ENCODE peak calls at places on chromosomes 12 and 14, in six cellular contexts. P is HCT116, K is K562, S is SK-N-SH, X is GM12878, E is HepG2. U is an unnamed sample.

GRCh38 chr14:64232095-64232830 is 61.9 kb downstream of the ESR2 start:
- DNase-seq in X (peak; percentile 88), K (no peak), P (no peak), E (no peak), S (no peak), U (no peak)

GRCh38 chr12:75933136-75933535 is 98.4 kb downstream of the PHLDA1 start:
- DNase-seq in P (peak; percentile 75), K (no peak), S (no peak), X (no peak), E (no peak), U (no peak)

GRCh38 chr14:65627315-65627714 is 214.8 kb downstream of the FUT8 start:
- DNase-seq in K (no peak), S (no peak), P (no peak), X (no peak), E (no peak), U (no peak)

GRCh38 chr14:35986219-35986573 is 160.1 kb downstream of the BRMS1L start:
- DNase-seq in P (no peak), X (peak; percentile 48), K (no peak), E (no peak), S (no peak), U (no peak)

GRCh38 chr14:45664668-45665356 is 411.8 kb upstream of the MIS18BP1 start:
- DNase-seq in P (no peak), K (no peak), X (no peak), S (no peak), E (no peak), U (no peak)

GRCh38 chr14:89296281-89296745 is 120.7 kb downstream of the FOXN3 start:
- DNase-seq in P (no peak), X (no peak), K (no peak), E (no peak), S (no peak), U (no peak)

GRCh38 chr12:38204831-38205230 is 111.7 kb upstream of the ALG10B start:
- DNase-seq in X (no peak), S (no peak), E (no peak), P (no peak), K (no peak), U (no peak)

GRCh38 chr12:123250471-123251383 is 17.5 kb downstream of the MTRFR start:
- DNase-seq in K (peak; percentile 55), S (no peak), E (peak; percentile 45), X (no peak), P (peak; percentile 69), U (no peak)

GRCh38 chr12:11675952-11676505 is 26.6 kb downstream of the ETV6 start:
- DNase-seq in E (no peak), P (no peak), K (no peak), X (no peak), S (no peak), U (no peak)

GRCh38 chr12:31849090-31849687 is 110.0 kb upstream of the RESF1 start:
- DNase-seq in X (no peak), K (no peak), E (no peak), S (no peak), P (peak; percentile 54), U (no peak)

GRCh38 chr14:22008766-22009165 is 335.1 kb upstream of the OR4E1 start:
- DNase-seq in K (no peak), S (no peak), X (no peak), E (no peak), P (no peak), U (no peak)

GRCh38 chr12:27969011-27969900 is 3.3 kb downstream of the PTHLH start:
- DNase-seq in X (no peak), P (no peak), K (no peak), S (peak; percentile 76), E (no peak), U (no peak)

GRCh38 chr14:73494593-73494992 is 3.9 kb downstream of the RIOX1 start:
- DNase-seq in K (no peak), S (no peak), X (no peak), E (no peak), P (no peak), U (no peak)

GRCh38 chr14:73491256-73491976 is 683 bp downstream of the RIOX1 start:
- DNase-seq in S (peak; percentile 85), E (peak; percentile 54), K (peak; percentile 73), X (no peak), P (no peak), U (no peak)

GRCh38 chr14:73489481-73490175 is 1.1 kb upstream of the RIOX1 start:
- DNase-seq in K (no peak), P (no peak), X (no peak), S (no peak), E (no peak), U (no peak)

GRCh38 chr14:73491977-73492552 is 1.3 kb downstream of the RIOX1 start:
- DNase-seq in K (no peak), E (no peak), P (no peak), S (no peak), X (no peak), U (no peak)

GRCh38 chr14:73492661-73493060 is 1.9 kb downstream of the RIOX1 start:
- DNase-seq in E (no peak), X (no peak), P (no peak), S (no peak), K (no peak), U (no peak)
- TF ChIP-seq POLR2AphosphoS5 in E (no peak), X (no peak), P (no peak), S (no peak), K (no peak), U (no peak)

GRCh38 chr12:4828176-4828575 is 81.5 kb upstream of the KCNA1 start:
- DNase-seq in X (no peak), K (no peak), E (no peak), S (no peak), P (no peak), U (no peak)
- TF ChIP-seq SIN3A in X (no peak), K (no peak), E (no peak), S (no peak), P (no peak), U (no peak)

GRCh38 chr14:74510211-74510931 is 16.8 kb downstream of the ISCA2 start:
- DNase-seq in S (no peak), P (no peak), K (no peak), E (peak; percentile 25), X (no peak), U (no peak)
- TF ChIP-seq REST in S (no peak), P (no peak), K (no peak), E (no peak), X (no peak), U (no peak)

GRCh38 chr12:68675098-68675842 is 11.5 kb upstream of the NUP107 start:
- DNase-seq in E (no peak), P (no peak), S (no peak), X (no peak), K (peak; percentile 17), U (no peak)
- TF ChIP-seq POLR2AphosphoS5 in E (no peak), P (no peak), S (no peak), X (no peak), K (no peak), U (no peak)

DNA sequence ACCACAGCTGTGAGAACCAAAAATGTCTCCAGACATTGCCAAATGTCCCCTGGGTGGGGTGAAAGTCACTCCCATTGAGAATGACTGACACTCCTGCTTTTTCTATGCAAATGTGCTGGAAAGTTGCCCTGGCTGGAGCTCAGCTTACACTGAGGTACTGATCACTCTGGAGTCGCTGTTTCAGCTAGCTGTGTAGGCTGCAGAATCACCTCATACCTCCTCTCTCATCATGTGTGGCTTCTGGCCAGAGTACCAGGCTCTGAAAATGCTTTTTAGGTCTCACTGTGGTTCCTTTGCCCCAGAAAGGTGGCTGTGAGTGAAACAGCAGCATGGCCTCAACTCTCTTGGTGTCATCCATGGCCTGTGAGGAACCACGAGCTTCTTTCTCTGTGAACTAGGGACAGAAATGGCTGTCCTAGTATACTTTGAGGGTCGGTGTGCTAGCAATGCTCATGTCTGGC is 414.4 kb downstream of the DPF3 start:
- DNase-seq in X (peak; percentile 75), K (no peak), E (no peak), S (no peak), P (no peak), U (no peak)
- TF ChIP-seq SIN3A in X (no peak), K (no peak), E (no peak), S (no peak), P (no peak), U (no peak)

GRCh38 chr12:53558631-53559030 is 51.3 kb upstream of the NPFF start:
- DNase-seq in E (no peak), K (no peak), S (no peak), X (no peak), P (no peak), U (no peak)
- TF ChIP-seq REST in E (no peak), K (no peak), S (no peak), X (no peak), P (no peak), U (no peak)

DNA sequence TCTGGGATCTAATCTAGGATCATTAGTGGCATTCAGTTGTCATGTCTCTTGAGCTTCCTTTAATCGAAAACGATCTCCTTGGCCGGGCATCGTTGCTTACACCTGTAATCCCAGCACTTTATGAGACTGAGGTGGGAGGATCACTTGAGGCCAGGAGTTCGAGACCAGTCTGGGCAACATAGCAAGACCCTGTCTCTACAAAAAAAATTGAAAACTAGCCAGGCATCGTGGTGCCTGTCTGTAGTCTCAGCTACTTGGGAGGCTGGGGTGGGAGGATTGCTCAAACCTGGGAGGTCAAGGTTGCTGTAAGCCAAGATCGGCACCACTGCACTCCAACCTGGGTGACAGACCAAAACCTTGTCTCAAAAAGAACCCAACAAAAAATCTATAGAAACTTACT is 9.0 kb downstream of the PUS1 start:
- DNase-seq in X (no peak), S (no peak), P (no peak), K (no peak), E (no peak), U (no peak)
- TF ChIP-seq POLR2AphosphoS5 in X (no peak), S (no peak), P (no peak), K (no peak), E (no peak), U (no peak)

GRCh38 chr12:40692617-40693502 is 621 bp downstream of the CNTN1 start:
- DNase-seq in K (no peak), X (no peak), S (peak; percentile 66), E (no peak), P (no peak), U (no peak)
- TF ChIP-seq SIN3A in K (no peak), X (no peak), S (no peak), E (no peak), P (no peak), U (no peak)

DNA sequence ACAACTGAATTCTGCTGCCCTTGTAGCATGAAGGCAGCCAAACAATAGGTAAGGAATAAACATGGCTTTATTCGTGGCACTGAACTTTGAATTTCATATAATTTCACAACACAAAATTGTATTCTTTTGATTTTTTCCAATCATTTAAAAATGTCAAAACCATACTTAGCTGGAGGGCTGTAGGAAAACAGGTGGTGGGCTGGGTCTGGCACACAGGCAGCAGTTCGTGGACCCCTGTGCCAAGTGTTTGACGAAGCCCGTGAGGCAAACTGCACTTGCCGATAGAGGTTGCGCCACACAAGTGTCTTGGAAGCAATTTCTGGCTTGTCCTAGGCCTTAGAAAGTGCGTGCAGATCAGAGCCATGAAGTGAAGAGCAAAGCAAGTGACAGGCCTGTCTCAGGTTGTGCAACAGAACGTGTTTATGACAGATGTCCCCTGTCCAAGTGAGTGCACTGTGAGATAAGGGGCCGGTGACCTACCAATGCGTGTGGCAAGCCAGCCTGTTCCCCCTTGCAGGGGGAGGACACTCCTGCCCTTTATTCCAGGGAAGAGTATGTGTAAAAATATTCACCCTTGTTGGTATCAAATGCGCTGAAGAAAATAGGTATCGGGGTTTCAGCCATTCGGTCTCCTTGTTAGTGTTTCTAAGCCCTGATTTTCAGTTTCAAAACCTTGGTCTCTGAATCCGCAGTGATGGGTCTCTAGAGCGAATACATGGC is 803 bp upstream of the CHPT1 start:
- DNase-seq in P (no peak), K (peak; percentile 77), E (peak; percentile 88), S (peak; percentile 48), X (no peak), U (no peak)
- TF ChIP-seq REST in P (no peak), K (no peak), E (no peak), S (no peak), X (no peak), U (no peak)